ENCODE peak calls at places on chromosomes 4 and X, in eight cellular contexts. One of them, this sample, is unnamed.

GRCh38 chr4:188370781-188371180 is 231.5 kb downstream of the TRIML1 start:
- DNase-seq in WERI-Rb-1: no peak
- DNase-seq in A549: no peak
- DNase-seq in thyroid gland: no peak
- DNase-seq in suprapubic skin: no peak
- DNase-seq in CD8-positive, alpha-beta T cell: no peak
- DNase-seq in tibial artery: no peak
- DNase-seq in heart left ventricle: no peak
- DNase-seq in this sample: no peak

GRCh38 chr4:98542011-98542410 is 116.4 kb downstream of the TSPAN5 start:
- DNase-seq in WERI-Rb-1: no peak
- DNase-seq in A549: no peak
- DNase-seq in thyroid gland: no peak
- DNase-seq in suprapubic skin: no peak
- DNase-seq in CD8-positive, alpha-beta T cell: no peak
- DNase-seq in tibial artery: no peak
- DNase-seq in heart left ventricle: no peak
- DNase-seq in this sample: no peak

GRCh38 chrX:1592863-1593201 is 1.4 kb downstream of the AKAP17A start:
- DNase-seq in WERI-Rb-1: no peak
- DNase-seq in A549: no peak
- DNase-seq in thyroid gland: no peak
- DNase-seq in suprapubic skin: no peak
- DNase-seq in CD8-positive, alpha-beta T cell: no peak
- DNase-seq in tibial artery: no peak
- DNase-seq in heart left ventricle: no peak
- DNase-seq in this sample: peak

GRCh38 chr4:93764647-93765246 is 63.8 kb upstream of the ATOH1 start:
- DNase-seq in WERI-Rb-1: peak
- DNase-seq in A549: peak
- DNase-seq in thyroid gland: peak
- DNase-seq in suprapubic skin: no peak
- DNase-seq in CD8-positive, alpha-beta T cell: no peak
- DNase-seq in tibial artery: no peak
- DNase-seq in heart left ventricle: no peak
- DNase-seq in this sample: peak

GRCh38 chr4:10285028-10285427 is 168.4 kb upstream of the WDR1 start:
- DNase-seq in WERI-Rb-1: no peak
- DNase-seq in A549: no peak
- DNase-seq in thyroid gland: no peak
- DNase-seq in suprapubic skin: no peak
- DNase-seq in CD8-positive, alpha-beta T cell: no peak
- DNase-seq in tibial artery: no peak
- DNase-seq in heart left ventricle: no peak
- DNase-seq in this sample: peak

GRCh38 chr4:150078041-150078995 is at the start of gene DCLK2:
- DNase-seq in WERI-Rb-1: peak
- DNase-seq in A549: peak
- DNase-seq in thyroid gland: peak
- DNase-seq in suprapubic skin: peak
- DNase-seq in CD8-positive, alpha-beta T cell: no peak
- DNase-seq in tibial artery: peak
- DNase-seq in heart left ventricle: peak
- DNase-seq in this sample: peak

GRCh38 chr4:168693750-168694470 is 197.1 kb downstream of the PALLD start:
- DNase-seq in WERI-Rb-1: no peak
- DNase-seq in A549: no peak
- DNase-seq in thyroid gland: no peak
- DNase-seq in suprapubic skin: no peak
- DNase-seq in CD8-positive, alpha-beta T cell: no peak
- DNase-seq in tibial artery: no peak
- DNase-seq in heart left ventricle: no peak
- DNase-seq in this sample: no peak

GRCh38 chrX:47191806-47192401 is 1.7 kb upstream of the UBA1 start:
- DNase-seq in WERI-Rb-1: peak
- DNase-seq in A549: no peak
- DNase-seq in thyroid gland: no peak
- DNase-seq in suprapubic skin: no peak
- DNase-seq in CD8-positive, alpha-beta T cell: no peak
- DNase-seq in tibial artery: no peak
- DNase-seq in heart left ventricle: no peak
- DNase-seq in this sample: no peak

GRCh38 chrX:153688900-153689590 is 1.3 kb downstream of the SLC6A8 start:
- DNase-seq in WERI-Rb-1: no peak
- DNase-seq in A549: no peak
- DNase-seq in thyroid gland: peak
- DNase-seq in suprapubic skin: no peak
- DNase-seq in CD8-positive, alpha-beta T cell: no peak
- DNase-seq in tibial artery: peak
- DNase-seq in heart left ventricle: peak
- DNase-seq in this sample: no peak

GRCh38 chrX:8579602-8580001 is 115.0 kb downstream of the VCX3B start:
- DNase-seq in WERI-Rb-1: no peak
- DNase-seq in A549: no peak
- DNase-seq in thyroid gland: no peak
- DNase-seq in suprapubic skin: no peak
- DNase-seq in CD8-positive, alpha-beta T cell: no peak
- DNase-seq in tibial artery: no peak
- DNase-seq in heart left ventricle: no peak
- DNase-seq in this sample: no peak

GRCh38 chr4:4521767-4522166 is 20.1 kb downstream of the STX18 start:
- DNase-seq in WERI-Rb-1: no peak
- DNase-seq in A549: no peak
- DNase-seq in thyroid gland: no peak
- DNase-seq in suprapubic skin: no peak
- DNase-seq in CD8-positive, alpha-beta T cell: no peak
- DNase-seq in tibial artery: no peak
- DNase-seq in heart left ventricle: no peak
- DNase-seq in this sample: no peak

GRCh38 chrX:10576777-10577444 is 43.5 kb downstream of the MID1 start:
- DNase-seq in WERI-Rb-1: no peak
- DNase-seq in A549: peak
- DNase-seq in thyroid gland: no peak
- DNase-seq in suprapubic skin: no peak
- DNase-seq in CD8-positive, alpha-beta T cell: no peak
- DNase-seq in tibial artery: no peak
- DNase-seq in heart left ventricle: peak
- DNase-seq in this sample: no peak

GRCh38 chrX:10579753-10580060 is 40.7 kb downstream of the MID1 start:
- DNase-seq in WERI-Rb-1: no peak
- DNase-seq in A549: no peak
- DNase-seq in thyroid gland: no peak
- DNase-seq in suprapubic skin: no peak
- DNase-seq in CD8-positive, alpha-beta T cell: no peak
- DNase-seq in tibial artery: no peak
- DNase-seq in heart left ventricle: no peak
- DNase-seq in this sample: no peak

GRCh38 chrX:10582215-10582733 is 38.1 kb downstream of the MID1 start:
- DNase-seq in WERI-Rb-1: no peak
- DNase-seq in A549: peak
- DNase-seq in thyroid gland: no peak
- DNase-seq in suprapubic skin: no peak
- DNase-seq in CD8-positive, alpha-beta T cell: no peak
- DNase-seq in tibial artery: no peak
- DNase-seq in heart left ventricle: no peak
- DNase-seq in this sample: no peak

GRCh38 chrX:10577863-10578262 is 42.5 kb downstream of the MID1 start:
- DNase-seq in WERI-Rb-1: no peak
- DNase-seq in A549: no peak
- DNase-seq in thyroid gland: no peak
- DNase-seq in suprapubic skin: no peak
- DNase-seq in CD8-positive, alpha-beta T cell: no peak
- DNase-seq in tibial artery: no peak
- DNase-seq in heart left ventricle: no peak
- DNase-seq in this sample: no peak

DNA sequence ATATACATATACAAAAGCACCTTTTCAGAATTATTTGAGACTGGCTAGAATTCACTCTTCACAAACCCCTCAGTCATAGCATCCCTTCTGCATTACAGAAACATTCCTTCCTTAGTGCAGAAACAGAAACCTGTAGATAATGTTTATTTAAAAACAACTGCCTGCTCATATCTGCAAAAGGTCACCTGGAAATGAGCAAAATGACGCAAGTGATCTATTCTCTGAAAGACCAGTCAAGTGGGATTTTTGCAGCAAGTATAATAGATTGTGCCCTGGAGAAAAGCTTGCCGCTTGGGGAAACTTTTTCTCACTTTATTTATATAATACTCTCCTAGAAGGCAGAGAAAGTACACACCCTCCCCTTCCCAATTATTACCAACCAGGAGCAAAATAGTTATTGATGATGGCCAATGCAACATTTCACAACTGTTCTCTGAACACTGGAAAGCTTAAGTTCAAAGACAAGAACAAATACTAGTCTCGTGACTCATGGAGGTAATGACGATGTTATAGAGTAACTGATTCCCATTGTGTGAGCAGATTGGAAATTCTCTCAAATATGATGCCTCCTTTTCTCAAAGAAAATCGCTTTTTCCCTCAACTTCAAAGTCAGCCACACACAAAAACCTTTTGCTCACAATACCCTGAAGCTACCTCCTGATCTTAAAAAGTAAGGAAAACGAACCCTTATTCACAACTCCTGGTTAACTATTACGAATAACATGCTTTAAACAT is 41.2 kb downstream of the MID1 start:
- DNase-seq in WERI-Rb-1: no peak
- DNase-seq in A549: peak
- DNase-seq in thyroid gland: no peak
- DNase-seq in suprapubic skin: no peak
- DNase-seq in CD8-positive, alpha-beta T cell: no peak
- DNase-seq in tibial artery: no peak
- DNase-seq in heart left ventricle: no peak
- DNase-seq in this sample: no peak
- H3K27ac ChIP-seq in WERI-Rb-1: no peak
- H3K27ac ChIP-seq in A549: peak
- H3K27ac ChIP-seq in thyroid gland: peak
- H3K27ac ChIP-seq in suprapubic skin: peak
- H3K27ac ChIP-seq in CD8-positive, alpha-beta T cell: no peak
- H3K27ac ChIP-seq in tibial artery: no peak
- H3K27ac ChIP-seq in heart left ventricle: peak
- H3K27ac ChIP-seq in this sample: no peak

GRCh38 chrX:41180194-41180902 is 95.1 kb downstream of the USP9X start:
- DNase-seq in WERI-Rb-1: peak
- DNase-seq in A549: peak
- DNase-seq in thyroid gland: peak
- DNase-seq in suprapubic skin: no peak
- DNase-seq in CD8-positive, alpha-beta T cell: peak
- DNase-seq in tibial artery: peak
- DNase-seq in heart left ventricle: peak
- DNase-seq in this sample: peak
- TF ChIP-seq CTCF in WERI-Rb-1: peak
- TF ChIP-seq CTCF in A549: peak
- TF ChIP-seq CTCF in thyroid gland: peak
- TF ChIP-seq CTCF in suprapubic skin: peak
- TF ChIP-seq CTCF in CD8-positive, alpha-beta T cell: peak
- TF ChIP-seq CTCF in tibial artery: peak
- TF ChIP-seq CTCF in heart left ventricle: peak
- TF ChIP-seq CTCF in this sample: peak

DNA sequence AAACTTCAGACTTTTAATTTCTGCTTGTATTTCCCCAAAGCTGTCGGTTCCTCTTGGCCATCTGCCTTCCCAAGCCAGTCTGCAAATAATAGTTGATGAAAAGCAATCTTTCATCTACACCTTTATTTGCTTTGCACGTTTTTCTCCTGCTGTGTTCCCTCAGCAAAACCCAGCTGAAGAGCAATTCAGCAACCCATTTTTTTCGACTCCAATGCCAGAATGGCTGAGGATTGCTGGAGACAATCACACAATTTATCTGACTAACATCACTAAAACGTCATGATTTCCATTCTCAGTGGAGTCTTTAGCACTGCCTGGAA is 94.3 kb downstream of the GPRIN3 start:
- DNase-seq in WERI-Rb-1: no peak
- DNase-seq in A549: no peak
- DNase-seq in thyroid gland: no peak
- DNase-seq in suprapubic skin: no peak
- DNase-seq in CD8-positive, alpha-beta T cell: no peak
- DNase-seq in tibial artery: no peak
- DNase-seq in heart left ventricle: no peak
- DNase-seq in this sample: no peak
- H3K27ac ChIP-seq in WERI-Rb-1: no peak
- H3K27ac ChIP-seq in A549: peak
- H3K27ac ChIP-seq in thyroid gland: no peak
- H3K27ac ChIP-seq in suprapubic skin: no peak
- H3K27ac ChIP-seq in CD8-positive, alpha-beta T cell: no peak
- H3K27ac ChIP-seq in tibial artery: no peak
- H3K27ac ChIP-seq in heart left ventricle: no peak
- H3K27ac ChIP-seq in this sample: no peak

GRCh38 chrX:118626346-118626745 is 101.1 kb upstream of the IL13RA1 start:
- DNase-seq in WERI-Rb-1: no peak
- DNase-seq in A549: no peak
- DNase-seq in thyroid gland: no peak
- DNase-seq in suprapubic skin: no peak
- DNase-seq in CD8-positive, alpha-beta T cell: no peak
- DNase-seq in tibial artery: no peak
- DNase-seq in heart left ventricle: no peak
- DNase-seq in this sample: no peak

GRCh38 chrX:118630843-118631242 is 96.6 kb upstream of the IL13RA1 start:
- DNase-seq in WERI-Rb-1: no peak
- DNase-seq in A549: no peak
- DNase-seq in thyroid gland: no peak
- DNase-seq in suprapubic skin: no peak
- DNase-seq in CD8-positive, alpha-beta T cell: no peak
- DNase-seq in tibial artery: no peak
- DNase-seq in heart left ventricle: no peak
- DNase-seq in this sample: no peak

GRCh38 chrX:118632862-118633261 is 94.5 kb upstream of the IL13RA1 start:
- DNase-seq in WERI-Rb-1: no peak
- DNase-seq in A549: no peak
- DNase-seq in thyroid gland: no peak
- DNase-seq in suprapubic skin: no peak
- DNase-seq in CD8-positive, alpha-beta T cell: no peak
- DNase-seq in tibial artery: no peak
- DNase-seq in heart left ventricle: no peak
- DNase-seq in this sample: no peak

GRCh38 chrX:118631586-118631985 is 95.8 kb upstream of the IL13RA1 start:
- DNase-seq in WERI-Rb-1: no peak
- DNase-seq in A549: no peak
- DNase-seq in thyroid gland: no peak
- DNase-seq in suprapubic skin: no peak
- DNase-seq in CD8-positive, alpha-beta T cell: no peak
- DNase-seq in tibial artery: no peak
- DNase-seq in heart left ventricle: no peak
- DNase-seq in this sample: no peak

GRCh38 chrX:118627084-118627758 is 100.2 kb upstream of the IL13RA1 start:
- DNase-seq in WERI-Rb-1: no peak
- DNase-seq in A549: peak
- DNase-seq in thyroid gland: no peak
- DNase-seq in suprapubic skin: no peak
- DNase-seq in CD8-positive, alpha-beta T cell: no peak
- DNase-seq in tibial artery: no peak
- DNase-seq in heart left ventricle: no peak
- DNase-seq in this sample: peak
- TF ChIP-seq CTCF in WERI-Rb-1: peak
- TF ChIP-seq CTCF in A549: peak
- TF ChIP-seq CTCF in thyroid gland: no peak
- TF ChIP-seq CTCF in suprapubic skin: peak
- TF ChIP-seq CTCF in CD8-positive, alpha-beta T cell: no peak
- TF ChIP-seq CTCF in tibial artery: no peak
- TF ChIP-seq CTCF in heart left ventricle: no peak
- TF ChIP-seq CTCF in this sample: peak

This sample was measured in RWPE1.